ENCODE peak calls at places on chromosomes 11 and 22, in seven cellular contexts. One of them, this sample, is unnamed.

GRCh38 chr22:44783581-44783980 is 31.2 kb downstream of the ARHGAP8 start:
- DNase-seq in C1 segment of cervical spinal cord: no peak
- DNase-seq in HTR-8/SVneo: no peak
- DNase-seq in heart left ventricle: no peak
- DNase-seq in activated naive CD8-positive, alpha-beta T cell treated with anti-CD3 and anti-CD28 coated beads, Interleukin-2, amount 10 ng/mL, durations not matched to agents 7 days and 5 days: no peak
- DNase-seq in germinal center: no peak
- DNase-seq in stimulated activated CD4-positive, alpha-beta T cell treated with anti-CD3 and anti-CD28 coated beads, Interleukin-1b, Interleukin-23, amount 100 ng/mL, for 48 hours: no peak
- DNase-seq in this sample: no peak

GRCh38 chr22:31891366-31892079 is 52.8 kb upstream of the YWHAH start:
- DNase-seq in HTR-8/SVneo: no peak
- DNase-seq in heart left ventricle: no peak
- DNase-seq in activated naive CD8-positive, alpha-beta T cell treated with anti-CD3 and anti-CD28 coated beads, Interleukin-2, amount 10 ng/mL, durations not matched to agents 7 days and 5 days: no peak
- DNase-seq in C1 segment of cervical spinal cord: no peak
- DNase-seq in stimulated activated CD4-positive, alpha-beta T cell treated with anti-CD3 and anti-CD28 coated beads, Interleukin-1b, Interleukin-23, amount 100 ng/mL, for 48 hours: no peak
- DNase-seq in germinal center: no peak
- DNase-seq in this sample: no peak

GRCh38 chr11:105268404-105269062 is 129.0 kb upstream of the CARD18 start:
- DNase-seq in C1 segment of cervical spinal cord: no peak
- DNase-seq in heart left ventricle: no peak
- DNase-seq in HTR-8/SVneo: no peak
- DNase-seq in activated naive CD8-positive, alpha-beta T cell treated with anti-CD3 and anti-CD28 coated beads, Interleukin-2, amount 10 ng/mL, durations not matched to agents 7 days and 5 days: no peak
- DNase-seq in germinal center: no peak
- DNase-seq in stimulated activated CD4-positive, alpha-beta T cell treated with anti-CD3 and anti-CD28 coated beads, Interleukin-1b, Interleukin-23, amount 100 ng/mL, for 48 hours: no peak
- DNase-seq in this sample: no peak

GRCh38 chr22:45511847-45512261 is 9.2 kb downstream of the FBLN1 start:
- DNase-seq in heart left ventricle: peak
- DNase-seq in activated naive CD8-positive, alpha-beta T cell treated with anti-CD3 and anti-CD28 coated beads, Interleukin-2, amount 10 ng/mL, durations not matched to agents 7 days and 5 days: no peak
- DNase-seq in germinal center: no peak
- DNase-seq in stimulated activated CD4-positive, alpha-beta T cell treated with anti-CD3 and anti-CD28 coated beads, Interleukin-1b, Interleukin-23, amount 100 ng/mL, for 48 hours: no peak
- DNase-seq in C1 segment of cervical spinal cord: no peak
- DNase-seq in HTR-8/SVneo: no peak
- DNase-seq in this sample: no peak

GRCh38 chr22:44625981-44626687 is 75.9 kb upstream of the PRR5 start:
- DNase-seq in germinal center: peak
- DNase-seq in heart left ventricle: peak
- DNase-seq in activated naive CD8-positive, alpha-beta T cell treated with anti-CD3 and anti-CD28 coated beads, Interleukin-2, amount 10 ng/mL, durations not matched to agents 7 days and 5 days: peak
- DNase-seq in C1 segment of cervical spinal cord: no peak
- DNase-seq in stimulated activated CD4-positive, alpha-beta T cell treated with anti-CD3 and anti-CD28 coated beads, Interleukin-1b, Interleukin-23, amount 100 ng/mL, for 48 hours: peak
- DNase-seq in HTR-8/SVneo: peak
- DNase-seq in this sample: peak

GRCh38 chr22:45475876-45476514 is 26.7 kb upstream of the FBLN1 start:
- DNase-seq in activated naive CD8-positive, alpha-beta T cell treated with anti-CD3 and anti-CD28 coated beads, Interleukin-2, amount 10 ng/mL, durations not matched to agents 7 days and 5 days: no peak
- DNase-seq in germinal center: no peak
- DNase-seq in stimulated activated CD4-positive, alpha-beta T cell treated with anti-CD3 and anti-CD28 coated beads, Interleukin-1b, Interleukin-23, amount 100 ng/mL, for 48 hours: no peak
- DNase-seq in heart left ventricle: no peak
- DNase-seq in HTR-8/SVneo: no peak
- DNase-seq in C1 segment of cervical spinal cord: no peak
- DNase-seq in this sample: no peak

GRCh38 chr11:132960273-132960672 is 572.0 kb downstream of the OPCML start:
- DNase-seq in C1 segment of cervical spinal cord: no peak
- DNase-seq in HTR-8/SVneo: no peak
- DNase-seq in germinal center: no peak
- DNase-seq in stimulated activated CD4-positive, alpha-beta T cell treated with anti-CD3 and anti-CD28 coated beads, Interleukin-1b, Interleukin-23, amount 100 ng/mL, for 48 hours: no peak
- DNase-seq in activated naive CD8-positive, alpha-beta T cell treated with anti-CD3 and anti-CD28 coated beads, Interleukin-2, amount 10 ng/mL, durations not matched to agents 7 days and 5 days: no peak
- DNase-seq in heart left ventricle: no peak
- DNase-seq in this sample: no peak

GRCh38 chr22:17436382-17436951 is 67.2 kb downstream of the CECR2 start:
- DNase-seq in heart left ventricle: no peak
- DNase-seq in germinal center: no peak
- DNase-seq in activated naive CD8-positive, alpha-beta T cell treated with anti-CD3 and anti-CD28 coated beads, Interleukin-2, amount 10 ng/mL, durations not matched to agents 7 days and 5 days: no peak
- DNase-seq in stimulated activated CD4-positive, alpha-beta T cell treated with anti-CD3 and anti-CD28 coated beads, Interleukin-1b, Interleukin-23, amount 100 ng/mL, for 48 hours: no peak
- DNase-seq in C1 segment of cervical spinal cord: no peak
- DNase-seq in HTR-8/SVneo: no peak
- DNase-seq in this sample: no peak

GRCh38 chr22:24716602-24717001 is 57.9 kb downstream of the PIWIL3 start:
- DNase-seq in heart left ventricle: no peak
- DNase-seq in C1 segment of cervical spinal cord: no peak
- DNase-seq in stimulated activated CD4-positive, alpha-beta T cell treated with anti-CD3 and anti-CD28 coated beads, Interleukin-1b, Interleukin-23, amount 100 ng/mL, for 48 hours: no peak
- DNase-seq in activated naive CD8-positive, alpha-beta T cell treated with anti-CD3 and anti-CD28 coated beads, Interleukin-2, amount 10 ng/mL, durations not matched to agents 7 days and 5 days: no peak
- DNase-seq in HTR-8/SVneo: no peak
- DNase-seq in germinal center: no peak
- DNase-seq in this sample: no peak

GRCh38 chr22:46110215-46110614 is 40.1 kb upstream of the PPARA start:
- DNase-seq in HTR-8/SVneo: no peak
- DNase-seq in germinal center: no peak
- DNase-seq in C1 segment of cervical spinal cord: no peak
- DNase-seq in stimulated activated CD4-positive, alpha-beta T cell treated with anti-CD3 and anti-CD28 coated beads, Interleukin-1b, Interleukin-23, amount 100 ng/mL, for 48 hours: no peak
- DNase-seq in heart left ventricle: no peak
- DNase-seq in activated naive CD8-positive, alpha-beta T cell treated with anti-CD3 and anti-CD28 coated beads, Interleukin-2, amount 10 ng/mL, durations not matched to agents 7 days and 5 days: no peak
- DNase-seq in this sample: no peak

GRCh38 chr11:73053964-73054363 is 88.2 kb downstream of the FCHSD2 start:
- DNase-seq in stimulated activated CD4-positive, alpha-beta T cell treated with anti-CD3 and anti-CD28 coated beads, Interleukin-1b, Interleukin-23, amount 100 ng/mL, for 48 hours: no peak
- DNase-seq in activated naive CD8-positive, alpha-beta T cell treated with anti-CD3 and anti-CD28 coated beads, Interleukin-2, amount 10 ng/mL, durations not matched to agents 7 days and 5 days: no peak
- DNase-seq in germinal center: no peak
- DNase-seq in heart left ventricle: no peak
- DNase-seq in HTR-8/SVneo: no peak
- DNase-seq in C1 segment of cervical spinal cord: no peak
- DNase-seq in this sample: no peak

GRCh38 chr22:19937616-19938473 is 3.7 kb upstream of the COMT start:
- DNase-seq in C1 segment of cervical spinal cord: no peak
- DNase-seq in heart left ventricle: no peak
- DNase-seq in stimulated activated CD4-positive, alpha-beta T cell treated with anti-CD3 and anti-CD28 coated beads, Interleukin-1b, Interleukin-23, amount 100 ng/mL, for 48 hours: no peak
- DNase-seq in germinal center: no peak
- DNase-seq in activated naive CD8-positive, alpha-beta T cell treated with anti-CD3 and anti-CD28 coated beads, Interleukin-2, amount 10 ng/mL, durations not matched to agents 7 days and 5 days: no peak
- DNase-seq in HTR-8/SVneo: no peak
- DNase-seq in this sample: no peak

GRCh38 chr11:11408436-11409221 is 55.6 kb upstream of the CSNK2A3 start:
- DNase-seq in C1 segment of cervical spinal cord: no peak
- DNase-seq in HTR-8/SVneo: no peak
- DNase-seq in stimulated activated CD4-positive, alpha-beta T cell treated with anti-CD3 and anti-CD28 coated beads, Interleukin-1b, Interleukin-23, amount 100 ng/mL, for 48 hours: no peak
- DNase-seq in germinal center: no peak
- DNase-seq in activated naive CD8-positive, alpha-beta T cell treated with anti-CD3 and anti-CD28 coated beads, Interleukin-2, amount 10 ng/mL, durations not matched to agents 7 days and 5 days: no peak
- DNase-seq in heart left ventricle: no peak
- DNase-seq in this sample: no peak

GRCh38 chr22:16955678-16956210 is 52.3 kb downstream of the GAB4 start:
- DNase-seq in heart left ventricle: no peak
- DNase-seq in germinal center: peak
- DNase-seq in HTR-8/SVneo: no peak
- DNase-seq in stimulated activated CD4-positive, alpha-beta T cell treated with anti-CD3 and anti-CD28 coated beads, Interleukin-1b, Interleukin-23, amount 100 ng/mL, for 48 hours: no peak
- DNase-seq in activated naive CD8-positive, alpha-beta T cell treated with anti-CD3 and anti-CD28 coated beads, Interleukin-2, amount 10 ng/mL, durations not matched to agents 7 days and 5 days: no peak
- DNase-seq in C1 segment of cervical spinal cord: no peak
- DNase-seq in this sample: peak

GRCh38 chr22:47295226-47295901 is 532.9 kb downstream of the TBC1D22A start:
- DNase-seq in HTR-8/SVneo: no peak
- DNase-seq in activated naive CD8-positive, alpha-beta T cell treated with anti-CD3 and anti-CD28 coated beads, Interleukin-2, amount 10 ng/mL, durations not matched to agents 7 days and 5 days: no peak
- DNase-seq in C1 segment of cervical spinal cord: no peak
- DNase-seq in stimulated activated CD4-positive, alpha-beta T cell treated with anti-CD3 and anti-CD28 coated beads, Interleukin-1b, Interleukin-23, amount 100 ng/mL, for 48 hours: no peak
- DNase-seq in germinal center: no peak
- DNase-seq in heart left ventricle: no peak
- DNase-seq in this sample: no peak

GRCh38 chr11:72589802-72590761 is 84.1 kb downstream of the PDE2A start:
- DNase-seq in activated naive CD8-positive, alpha-beta T cell treated with anti-CD3 and anti-CD28 coated beads, Interleukin-2, amount 10 ng/mL, durations not matched to agents 7 days and 5 days: peak
- DNase-seq in germinal center: peak
- DNase-seq in HTR-8/SVneo: no peak
- DNase-seq in stimulated activated CD4-positive, alpha-beta T cell treated with anti-CD3 and anti-CD28 coated beads, Interleukin-1b, Interleukin-23, amount 100 ng/mL, for 48 hours: peak
- DNase-seq in heart left ventricle: peak
- DNase-seq in C1 segment of cervical spinal cord: no peak
- DNase-seq in this sample: peak

GRCh38 chr11:67486481-67487195 is 3.8 kb downstream of the AIP start:
- DNase-seq in C1 segment of cervical spinal cord: no peak
- DNase-seq in activated naive CD8-positive, alpha-beta T cell treated with anti-CD3 and anti-CD28 coated beads, Interleukin-2, amount 10 ng/mL, durations not matched to agents 7 days and 5 days: no peak
- DNase-seq in HTR-8/SVneo: no peak
- DNase-seq in stimulated activated CD4-positive, alpha-beta T cell treated with anti-CD3 and anti-CD28 coated beads, Interleukin-1b, Interleukin-23, amount 100 ng/mL, for 48 hours: peak
- DNase-seq in germinal center: peak
- DNase-seq in heart left ventricle: no peak
- DNase-seq in this sample: peak

GRCh38 chr22:23681026-23681809 is 9.6 kb upstream of the RGL4 start:
- DNase-seq in C1 segment of cervical spinal cord: no peak
- DNase-seq in heart left ventricle: no peak
- DNase-seq in stimulated activated CD4-positive, alpha-beta T cell treated with anti-CD3 and anti-CD28 coated beads, Interleukin-1b, Interleukin-23, amount 100 ng/mL, for 48 hours: no peak
- DNase-seq in HTR-8/SVneo: no peak
- DNase-seq in germinal center: no peak
- DNase-seq in activated naive CD8-positive, alpha-beta T cell treated with anti-CD3 and anti-CD28 coated beads, Interleukin-2, amount 10 ng/mL, durations not matched to agents 7 days and 5 days: no peak
- DNase-seq in this sample: no peak